ENCODE peak calls at places on chromosomes 12 and 14, in seven cellular contexts. One of them, this sample, is unnamed.

GRCh38 chr14:63632932-63633514 is 8.6 kb downstream of the WDR89 start:
- DNase-seq in trophoblast cell: no peak
- DNase-seq in Caco-2: no peak
- DNase-seq in A549: peak; percentile 30
- DNase-seq in dorsolateral prefrontal cortex: no peak
- DNase-seq in cardiac fibroblast: peak; percentile 57
- DNase-seq in AG04450: no peak
- DNase-seq in this sample: peak; percentile 40

GRCh38 chr14:96206461-96206860 is 1.8 kb downstream of the BDKRB2 start:
- DNase-seq in trophoblast cell: no peak
- DNase-seq in Caco-2: no peak
- DNase-seq in A549: no peak
- DNase-seq in dorsolateral prefrontal cortex: no peak
- DNase-seq in cardiac fibroblast: no peak
- DNase-seq in AG04450: no peak
- DNase-seq in this sample: no peak

GRCh38 chr12:104741072-104741471 is 217.0 kb downstream of the SLC41A2 start:
- DNase-seq in trophoblast cell: no peak
- DNase-seq in Caco-2: no peak
- DNase-seq in A549: no peak
- DNase-seq in dorsolateral prefrontal cortex: no peak
- DNase-seq in cardiac fibroblast: no peak
- DNase-seq in AG04450: no peak
- DNase-seq in this sample: no peak

GRCh38 chr12:125220404-125221273 is 155.4 kb downstream of the AACS start:
- DNase-seq in trophoblast cell: no peak
- DNase-seq in Caco-2: no peak
- DNase-seq in A549: no peak
- DNase-seq in dorsolateral prefrontal cortex: no peak
- DNase-seq in cardiac fibroblast: peak; percentile 5
- DNase-seq in AG04450: no peak
- DNase-seq in this sample: peak; percentile 67

GRCh38 chr12:98421336-98421735 is 94.1 kb upstream of the TMPO start:
- DNase-seq in trophoblast cell: no peak
- DNase-seq in Caco-2: no peak
- DNase-seq in A549: no peak
- DNase-seq in dorsolateral prefrontal cortex: no peak
- DNase-seq in cardiac fibroblast: no peak
- DNase-seq in AG04450: no peak
- DNase-seq in this sample: no peak

GRCh38 chr12:88578821-88579518 is 1.3 kb downstream of the KITLG start:
- DNase-seq in trophoblast cell: no peak
- DNase-seq in Caco-2: peak; percentile 47
- DNase-seq in A549: peak; percentile 52
- DNase-seq in dorsolateral prefrontal cortex: no peak
- DNase-seq in cardiac fibroblast: peak; percentile 47
- DNase-seq in AG04450: no peak
- DNase-seq in this sample: peak; percentile 71

GRCh38 chr12:4216542-4216927 is 57.0 kb upstream of the CCND2 start:
- DNase-seq in trophoblast cell: no peak
- DNase-seq in Caco-2: no peak
- DNase-seq in A549: no peak
- DNase-seq in dorsolateral prefrontal cortex: no peak
- DNase-seq in cardiac fibroblast: no peak
- DNase-seq in AG04450: no peak
- DNase-seq in this sample: no peak

GRCh38 chr12:4421590-4422031 is 24.0 kb downstream of the FGF6 start:
- DNase-seq in trophoblast cell: no peak
- DNase-seq in Caco-2: no peak
- DNase-seq in A549: peak; percentile 41
- DNase-seq in dorsolateral prefrontal cortex: no peak
- DNase-seq in cardiac fibroblast: peak; percentile 50
- DNase-seq in AG04450: no peak
- DNase-seq in this sample: peak; percentile 52

GRCh38 chr12:124867389-124867930 is 3.8 kb upstream of the SCARB1 start:
- DNase-seq in trophoblast cell: no peak
- DNase-seq in Caco-2: no peak
- DNase-seq in A549: peak; percentile 80
- DNase-seq in dorsolateral prefrontal cortex: no peak
- DNase-seq in cardiac fibroblast: peak; percentile 69
- DNase-seq in AG04450: peak; percentile 47
- DNase-seq in this sample: no peak

GRCh38 chr12:51721281-51721940 is 127.1 kb downstream of the FIGNL2 start:
- DNase-seq in trophoblast cell: no peak
- DNase-seq in Caco-2: no peak
- DNase-seq in A549: no peak
- DNase-seq in dorsolateral prefrontal cortex: peak; percentile 51
- DNase-seq in cardiac fibroblast: peak; percentile 48
- DNase-seq in AG04450: no peak
- DNase-seq in this sample: no peak

GRCh38 chr12:118183711-118184110 is 47.8 kb downstream of the PEBP1 start:
- DNase-seq in trophoblast cell: no peak
- DNase-seq in Caco-2: no peak
- DNase-seq in A549: no peak
- DNase-seq in dorsolateral prefrontal cortex: no peak
- DNase-seq in cardiac fibroblast: peak; percentile 33
- DNase-seq in AG04450: no peak
- DNase-seq in this sample: no peak

GRCh38 chr12:6699259-6699988 is 1.2 kb downstream of the PIANP start:
- DNase-seq in trophoblast cell: no peak
- DNase-seq in Caco-2: no peak
- DNase-seq in A549: no peak
- DNase-seq in dorsolateral prefrontal cortex: no peak
- DNase-seq in cardiac fibroblast: no peak
- DNase-seq in AG04450: no peak
- DNase-seq in this sample: no peak

GRCh38 chr14:24708684-24709083 is 74.7 kb upstream of the GZMB start:
- DNase-seq in trophoblast cell: no peak
- DNase-seq in Caco-2: no peak
- DNase-seq in A549: no peak
- DNase-seq in dorsolateral prefrontal cortex: no peak
- DNase-seq in cardiac fibroblast: no peak
- DNase-seq in AG04450: no peak
- DNase-seq in this sample: no peak

GRCh38 chr14:69366069-69366468 is 32.0 kb downstream of the ERH start:
- DNase-seq in trophoblast cell: no peak
- DNase-seq in Caco-2: no peak
- DNase-seq in A549: no peak
- DNase-seq in dorsolateral prefrontal cortex: no peak
- DNase-seq in cardiac fibroblast: no peak
- DNase-seq in AG04450: no peak
- DNase-seq in this sample: no peak

GRCh38 chr14:22973217-22974032 is 8.9 kb downstream of the AJUBA start:
- DNase-seq in trophoblast cell: peak; percentile 44
- DNase-seq in Caco-2: peak; percentile 58
- DNase-seq in A549: peak; percentile 79
- DNase-seq in dorsolateral prefrontal cortex: no peak
- DNase-seq in cardiac fibroblast: peak; percentile 79
- DNase-seq in AG04450: no peak
- DNase-seq in this sample: peak; percentile 52

GRCh38 chr12:109988903-109989302 is 7.3 kb downstream of the GIT2 start:
- DNase-seq in trophoblast cell: no peak
- DNase-seq in Caco-2: no peak
- DNase-seq in A549: no peak
- DNase-seq in dorsolateral prefrontal cortex: no peak
- DNase-seq in cardiac fibroblast: no peak
- DNase-seq in AG04450: no peak
- DNase-seq in this sample: no peak

GRCh38 chr14:69475194-69475818 is 9.2 kb upstream of the PLEKHD1 start:
- DNase-seq in trophoblast cell: no peak
- DNase-seq in Caco-2: no peak
- DNase-seq in A549: peak; percentile 56
- DNase-seq in dorsolateral prefrontal cortex: no peak
- DNase-seq in cardiac fibroblast: peak; percentile 38
- DNase-seq in AG04450: no peak
- DNase-seq in this sample: no peak

GRCh38 chr12:97177482-97177881 is 270.4 kb downstream of the NEDD1 start:
- DNase-seq in trophoblast cell: peak; percentile 69
- DNase-seq in Caco-2: no peak
- DNase-seq in A549: no peak
- DNase-seq in dorsolateral prefrontal cortex: no peak
- DNase-seq in cardiac fibroblast: no peak
- DNase-seq in AG04450: no peak
- DNase-seq in this sample: no peak

GRCh38 chr12:57737467-57738141 is 938 bp downstream of the AGAP2 start:
- DNase-seq in trophoblast cell: no peak
- DNase-seq in Caco-2: no peak
- DNase-seq in A549: no peak
- DNase-seq in dorsolateral prefrontal cortex: no peak
- DNase-seq in cardiac fibroblast: no peak
- DNase-seq in AG04450: no peak
- DNase-seq in this sample: no peak

GRCh38 chr12:55548756-55549155 is 646 bp upstream of the OR6C4 start:
- DNase-seq in trophoblast cell: no peak
- DNase-seq in Caco-2: no peak
- DNase-seq in A549: no peak
- DNase-seq in dorsolateral prefrontal cortex: no peak
- DNase-seq in cardiac fibroblast: no peak
- DNase-seq in AG04450: no peak
- DNase-seq in this sample: no peak

GRCh38 chr12:55549302-55549701 is at the start of gene OR6C4:
- DNase-seq in trophoblast cell: no peak
- DNase-seq in Caco-2: no peak
- DNase-seq in A549: no peak
- DNase-seq in dorsolateral prefrontal cortex: no peak
- DNase-seq in cardiac fibroblast: no peak
- DNase-seq in AG04450: no peak
- DNase-seq in this sample: no peak
- H3K4me3 ChIP-seq in trophoblast cell: no peak within 1 kb of the TSS
- H3K4me3 ChIP-seq in Caco-2: no peak within 1 kb of the TSS
- H3K4me3 ChIP-seq in A549: no peak within 1 kb of the TSS
- H3K4me3 ChIP-seq in dorsolateral prefrontal cortex: no peak within 1 kb of the TSS
- H3K4me3 ChIP-seq in cardiac fibroblast: no peak within 1 kb of the TSS
- H3K4me3 ChIP-seq in AG04450: no peak within 1 kb of the TSS
- H3K4me3 ChIP-seq in this sample: no peak within 1 kb of the TSS

DNA sequence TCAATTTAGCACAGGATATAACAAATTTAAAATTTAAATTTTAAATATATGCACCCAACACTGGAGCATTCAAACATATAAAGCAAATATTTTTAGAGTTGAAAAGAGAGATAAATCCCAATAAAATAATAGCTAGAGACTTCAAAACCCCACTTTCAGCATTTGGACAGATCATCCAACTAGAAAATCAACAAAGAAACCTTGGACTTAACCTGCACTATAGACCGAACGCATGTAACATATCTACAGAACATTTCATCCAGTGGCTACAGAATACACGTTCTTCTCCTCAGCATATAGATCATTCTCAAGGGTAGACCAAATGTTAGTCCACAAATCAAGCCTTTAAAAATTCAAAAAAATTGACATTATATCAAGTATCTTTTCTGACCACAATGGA is 64.0 kb downstream of the SPTSSA start:
- DNase-seq in trophoblast cell: no peak
- DNase-seq in Caco-2: no peak
- DNase-seq in A549: no peak
- DNase-seq in dorsolateral prefrontal cortex: no peak
- DNase-seq in cardiac fibroblast: peak; percentile 15
- DNase-seq in AG04450: no peak
- DNase-seq in this sample: no peak
- H3K4me3 ChIP-seq in trophoblast cell: no peak overlapping the region
- H3K4me3 ChIP-seq in Caco-2: no peak overlapping the region
- H3K4me3 ChIP-seq in A549: no peak overlapping the region
- H3K4me3 ChIP-seq in dorsolateral prefrontal cortex: no peak overlapping the region
- H3K4me3 ChIP-seq in cardiac fibroblast: no peak overlapping the region
- H3K4me3 ChIP-seq in AG04450: no peak overlapping the region
- H3K4me3 ChIP-seq in this sample: no peak overlapping the region

GRCh38 chr14:92586966-92587365 is 73.4 kb downstream of the RIN3 start:
- DNase-seq in trophoblast cell: no peak
- DNase-seq in Caco-2: no peak
- DNase-seq in A549: no peak
- DNase-seq in dorsolateral prefrontal cortex: no peak
- DNase-seq in cardiac fibroblast: no peak
- DNase-seq in AG04450: no peak
- DNase-seq in this sample: no peak

GRCh38 chr14:92584856-92585255 is 71.3 kb downstream of the RIN3 start:
- DNase-seq in trophoblast cell: no peak
- DNase-seq in Caco-2: no peak
- DNase-seq in A549: no peak
- DNase-seq in dorsolateral prefrontal cortex: no peak
- DNase-seq in cardiac fibroblast: no peak
- DNase-seq in AG04450: no peak
- DNase-seq in this sample: no peak

GRCh38 chr14:92584221-92584620 is 70.6 kb downstream of the RIN3 start:
- DNase-seq in trophoblast cell: no peak
- DNase-seq in Caco-2: no peak
- DNase-seq in A549: no peak
- DNase-seq in dorsolateral prefrontal cortex: no peak
- DNase-seq in cardiac fibroblast: no peak
- DNase-seq in AG04450: no peak
- DNase-seq in this sample: no peak

GRCh38 chr14:92589213-92589852 is 75.8 kb downstream of the RIN3 start:
- DNase-seq in trophoblast cell: peak; percentile 38
- DNase-seq in Caco-2: no peak
- DNase-seq in A549: peak; percentile 42
- DNase-seq in dorsolateral prefrontal cortex: no peak
- DNase-seq in cardiac fibroblast: peak; percentile 55
- DNase-seq in AG04450: no peak
- DNase-seq in this sample: no peak

DNA sequence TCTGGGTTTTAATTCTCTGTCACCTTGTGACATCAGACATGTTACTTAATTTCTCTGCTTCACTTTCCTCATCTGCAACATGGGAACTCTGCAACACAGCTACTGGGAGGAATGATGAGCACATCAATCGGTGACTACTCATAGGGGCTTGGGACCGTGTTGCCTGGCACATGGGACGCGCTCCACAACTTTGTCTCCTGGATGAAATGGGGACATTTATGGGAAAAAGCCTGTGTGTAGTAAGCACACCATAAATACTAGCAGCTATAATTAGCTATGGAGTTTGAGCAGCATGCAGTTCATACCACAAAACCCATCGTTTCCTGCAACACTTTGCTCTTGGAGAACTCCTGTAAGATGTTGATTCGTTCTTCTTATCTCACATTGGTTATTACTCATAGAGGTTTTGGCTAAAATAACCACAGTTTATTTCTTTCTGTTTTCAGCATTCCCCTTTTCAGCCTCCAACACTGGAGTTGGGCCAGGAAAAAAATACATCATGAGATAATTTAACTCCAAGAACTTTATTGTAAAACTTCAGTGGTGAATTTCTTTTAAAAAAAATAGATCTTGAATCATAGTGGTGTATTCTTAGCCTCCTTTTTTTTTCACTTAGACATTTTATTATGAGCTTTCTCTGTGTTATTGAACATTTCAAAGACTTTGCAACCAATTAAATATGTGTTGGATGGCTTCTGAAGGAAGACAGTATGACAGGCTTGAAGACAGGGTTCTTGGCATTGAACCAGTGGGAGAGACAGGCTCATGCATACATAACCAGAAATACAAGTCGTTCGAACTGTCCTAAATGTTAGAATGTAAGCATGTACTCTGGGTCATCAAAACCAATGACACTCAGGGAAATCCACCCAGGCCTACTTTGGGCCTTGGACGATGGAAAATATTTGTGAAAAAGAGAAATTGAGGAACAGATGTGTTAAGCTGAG is 72.7 kb downstream of the RIN3 start:
- DNase-seq in trophoblast cell: no peak
- DNase-seq in Caco-2: no peak
- DNase-seq in A549: no peak
- DNase-seq in dorsolateral prefrontal cortex: no peak
- DNase-seq in cardiac fibroblast: peak; percentile 93
- DNase-seq in AG04450: peak; percentile 85
- DNase-seq in this sample: no peak
- H3K4me3 ChIP-seq in trophoblast cell: no peak overlapping the region
- H3K4me3 ChIP-seq in Caco-2: no peak overlapping the region
- H3K4me3 ChIP-seq in A549: no peak overlapping the region
- H3K4me3 ChIP-seq in dorsolateral prefrontal cortex: no peak overlapping the region
- H3K4me3 ChIP-seq in cardiac fibroblast: no peak overlapping the region
- H3K4me3 ChIP-seq in AG04450: peak overlapping the region; percentile 18
- H3K4me3 ChIP-seq in this sample: no peak overlapping the region

GRCh38 chr14:42193426-42193766 is 586.7 kb downstream of the LRFN5 start:
- DNase-seq in trophoblast cell: no peak
- DNase-seq in Caco-2: no peak
- DNase-seq in A549: no peak
- DNase-seq in dorsolateral prefrontal cortex: no peak
- DNase-seq in cardiac fibroblast: no peak
- DNase-seq in AG04450: no peak
- DNase-seq in this sample: no peak
- H3K4me3 ChIP-seq in trophoblast cell: no peak overlapping the region
- H3K4me3 ChIP-seq in Caco-2: no peak overlapping the region
- H3K4me3 ChIP-seq in A549: no peak overlapping the region
- H3K4me3 ChIP-seq in dorsolateral prefrontal cortex: no peak overlapping the region
- H3K4me3 ChIP-seq in cardiac fibroblast: no peak overlapping the region
- H3K4me3 ChIP-seq in AG04450: no peak overlapping the region
- H3K4me3 ChIP-seq in this sample: no peak overlapping the region